ENCODE peak calls at places on chromosomes 12 and 14, in five cellular contexts. Z is NCI-H774, M is dorsolateral prefrontal cortex, S is fibroblast of mammary gland, H is coronary artery. N is an unnamed sample.

GRCh38 chr12:70306676-70307075 is 59.4 kb upstream of the KCNMB4 start:
- DNase-seq in Z (no peak), M (no peak), S (no peak), H (no peak), N (no peak)

GRCh38 chr14:105155071-105155651 is 13.4 kb downstream of the JAG2 start:
- DNase-seq in Z (no peak), M (no peak), S (no peak), H (no peak), N (no peak)

GRCh38 chr12:122909442-122910288 is 13.7 kb upstream of the VPS37B start:
- DNase-seq in Z (peak; percentile 73), M (peak; percentile 44), S (no peak), H (no peak), N (no peak)

GRCh38 chr12:9049520-9050133 is 60.3 kb downstream of the KLRG1 start:
- DNase-seq in Z (no peak), M (no peak), S (peak; percentile 64), H (no peak), N (no peak)

GRCh38 chr12:31248815-31249214 is 77.1 kb downstream of the SINHCAF start:
- DNase-seq in Z (no peak), M (no peak), S (no peak), H (no peak), N (no peak)

GRCh38 chr14:28141662-28142061 is 624.9 kb upstream of the FOXG1 start:
- DNase-seq in Z (no peak), M (no peak), S (no peak), H (no peak), N (no peak)

GRCh38 chr14:96683575-96684289 is 113.5 kb upstream of the VRK1 start:
- DNase-seq in Z (no peak), M (no peak), S (peak; percentile 8), H (no peak), N (no peak)

GRCh38 chr14:22194669-22195068 is 394.4 kb downstream of the DAD1 start:
- DNase-seq in Z (no peak), M (no peak), S (peak; percentile 5), H (no peak), N (no peak)

GRCh38 chr12:111268738-111269572 is 99.9 kb downstream of the PHETA1 start:
- DNase-seq in Z (no peak), M (no peak), S (peak; percentile 12), H (no peak), N (no peak)

GRCh38 chr14:22973217-22974032 is 8.9 kb downstream of the AJUBA start:
- DNase-seq in Z (no peak), M (no peak), S (peak; percentile 74), H (no peak), N (no peak)

GRCh38 chr12:127277882-127278281 is 989.1 kb upstream of the TMEM132C start:
- DNase-seq in Z (no peak), M (no peak), S (no peak), H (no peak), N (no peak)

GRCh38 chr12:48794870-48795269 is 6.0 kb upstream of the ADCY6 start:
- DNase-seq in Z (no peak), M (no peak), S (no peak), H (no peak), N (no peak)

GRCh38 chr12:52215587-52216031 is 17.4 kb upstream of the KRT7 start:
- DNase-seq in Z (no peak), M (no peak), S (peak; percentile 49), H (no peak), N (no peak)

GRCh38 chr14:59026086-59026485 is 162.4 kb upstream of the DAAM1 start:
- DNase-seq in Z (no peak), M (no peak), S (peak; percentile 8), H (no peak), N (no peak)

GRCh38 chr12:32399373-32400113 is at the start of gene FGD4:
- DNase-seq in Z (peak; percentile 94), M (peak; percentile 56), S (peak; percentile 66), H (peak; percentile 88), N (peak; percentile 73)

GRCh38 chr14:54398028-54398368 is 1.2 kb downstream of the CDKN3 start:
- DNase-seq in Z (no peak), M (no peak), S (no peak), H (no peak), N (no peak)

GRCh38 chr12:128992116-128992515 is 138.8 kb downstream of the GLT1D1 start:
- DNase-seq in Z (no peak), M (no peak), S (no peak), H (no peak), N (no peak)

N was measured in right atrium auricular region.